ENCODE peak calls at places on chromosomes 13 and 19, in nine cellular contexts. E is NCI-H1092 treated with DMSO at 0.1 percent for 48 hours; X is breast epithelium; C is activated naive CD4-positive, alpha-beta T cell; T is effector CD4-positive, alpha-beta T cell; N is HL-60; W is progenitor cell of endocrine pancreas; F is NCI-H2171; Y is T-cell. Z is an unnamed sample.

GRCh38 chr19:18253716-18254115 is 20.5 kb downstream of the IQCN start:
- DNase-seq in F (no peak), N (peak), C (no peak), X (no peak), E (no peak), W (no peak), Y (no peak), T (no peak), Z (no peak)

GRCh38 chr19:3370214-3370720 is 3.9 kb downstream of the NFIC start:
- DNase-seq in X (no peak), T (no peak), Y (no peak), N (no peak), E (no peak), F (no peak), C (no peak), W (no peak), Z (no peak)

GRCh38 chr13:74129500-74130144 is 4.6 kb downstream of the KLF12 start:
- DNase-seq in C (no peak), T (peak), X (no peak), Y (no peak), F (no peak), W (no peak), E (no peak), N (no peak), Z (no peak)

GRCh38 chr13:112899618-112900600 is 69.1 kb upstream of the MCF2L start:
- DNase-seq in T (no peak), W (no peak), N (no peak), X (no peak), F (no peak), C (no peak), Y (no peak), E (no peak), Z (no peak)

GRCh38 chr19:49142866-49143335 is 12.3 kb downstream of the HRC start:
- DNase-seq in T (peak), W (peak), Y (peak), N (no peak), E (peak), F (peak), C (peak), X (peak), Z (no peak)

GRCh38 chr13:54261856-54262255 is 1233.2 kb downstream of the OLFM4 start:
- DNase-seq in C (no peak), N (no peak), W (no peak), E (no peak), X (no peak), F (no peak), Y (no peak), T (no peak), Z (no peak)

GRCh38 chr19:2678043-2678671 is 24.3 kb downstream of the GNG7 start:
- DNase-seq in W (no peak), Y (no peak), C (no peak), E (no peak), T (no peak), X (no peak), N (peak), F (no peak), Z (no peak)

GRCh38 chr19:16400911-16401675 is 70.7 kb downstream of the EPS15L1 start:
- DNase-seq in F (no peak), T (no peak), E (no peak), N (no peak), X (peak), Y (no peak), C (no peak), W (no peak), Z (no peak)

GRCh38 chr19:47631681-47632446 is 22.9 kb downstream of the BICRA start:
- DNase-seq in E (no peak), C (no peak), W (no peak), T (no peak), Y (no peak), N (no peak), X (no peak), F (no peak), Z (no peak)

GRCh38 chr13:114000151-114001040 is 26.5 kb upstream of the C13orf46 start:
- DNase-seq in F (no peak), W (no peak), X (no peak), T (no peak), C (no peak), E (no peak), N (no peak), Y (no peak), Z (no peak)

GRCh38 chr13:48506092-48506701 is 26.7 kb downstream of the RCBTB2 start:
- DNase-seq in T (no peak), E (peak), C (no peak), N (no peak), Y (no peak), F (no peak), W (no peak), X (no peak), Z (no peak)

GRCh38 chr19:7004313-7004931 is 16.8 kb downstream of the MBD3L2B start:
- DNase-seq in T (no peak), C (no peak), N (peak), E (no peak), W (no peak), Y (no peak), F (peak), X (no peak), Z (no peak)

GRCh38 chr19:50703915-50704548 is 15.6 kb downstream of the SHANK1 start:
- DNase-seq in Y (no peak), E (peak), W (no peak), X (no peak), N (no peak), F (peak), T (no peak), C (no peak), Z (no peak)

GRCh38 chr13:113229791-113230190 is 20.4 kb downstream of the CUL4A start:
- DNase-seq in F (no peak), W (no peak), N (no peak), C (no peak), Y (no peak), E (no peak), X (no peak), T (no peak), Z (no peak)

GRCh38 chr13:107563099-107563925 is 652.0 kb downstream of the LIG4 start:
- DNase-seq in Y (no peak), C (no peak), X (no peak), E (no peak), N (no peak), T (no peak), W (no peak), F (no peak), Z (no peak)

GRCh38 chr19:1590641-1591397 is 1.8 kb downstream of the MBD3 start:
- DNase-seq in Y (no peak), N (peak), F (no peak), T (no peak), W (no peak), E (peak), X (no peak), C (no peak), Z (no peak)

GRCh38 chr13:48320396-48320790 is 16.8 kb downstream of the RB1 start:
- DNase-seq in F (no peak), C (no peak), N (no peak), X (no peak), W (no peak), T (no peak), Y (no peak), E (no peak), Z (no peak)

GRCh38 chr19:12796146-12797071 is 5.1 kb downstream of the JUNB start:
- DNase-seq in T (peak), Y (peak), X (peak), F (peak), E (peak), W (peak), C (peak), N (peak), Z (peak)

GRCh38 chr13:75197803-75198202 is 284.2 kb downstream of the TBC1D4 start:
- DNase-seq in T (no peak), N (no peak), W (no peak), Y (no peak), X (no peak), E (no peak), C (no peak), F (no peak), Z (no peak)

GRCh38 chr19:17473041-17473440 is 2.7 kb downstream of the SLC27A1 start:
- DNase-seq in F (peak), T (no peak), E (no peak), C (no peak), Y (no peak), N (peak), X (no peak), W (no peak), Z (no peak)

GRCh38 chr13:26721251-26721939 is 39.2 kb downstream of the GPR12 start:
- DNase-seq in F (no peak), T (no peak), E (peak), W (no peak), C (no peak), Y (peak), X (no peak), N (peak), Z (no peak)

GRCh38 chr19:38737921-38738731 is 6.1 kb downstream of the CAPN12 start:
- DNase-seq in C (no peak), W (no peak), N (no peak), E (no peak), F (no peak), X (no peak), T (no peak), Y (no peak), Z (no peak)

GRCh38 chr13:31067416-31068118 is 94.1 kb downstream of the HSPH1 start:
- DNase-seq in X (no peak), C (no peak), N (no peak), Y (no peak), W (no peak), E (no peak), T (no peak), F (no peak), Z (no peak)

GRCh38 chr13:108427355-108427754 is 157.8 kb downstream of the TNFSF13B start:
- DNase-seq in E (no peak), W (no peak), T (no peak), Y (no peak), F (no peak), N (no peak), X (no peak), C (no peak), Z (no peak)

GRCh38 chr19:14023404-14024235 is 4.3 kb upstream of the RLN3 start:
- DNase-seq in E (no peak), F (no peak), N (peak), Y (no peak), X (no peak), C (no peak), W (peak), T (no peak), Z (no peak)

GRCh38 chr19:43596842-43597461 is 557 bp downstream of the ZNF576 start:
- DNase-seq in T (no peak), E (no peak), X (no peak), Y (no peak), C (no peak), N (peak), W (no peak), F (peak), Z (no peak)

GRCh38 chr13:96141032-96141431 is 51.1 kb downstream of the HS6ST3 start:
- DNase-seq in E (no peak), W (no peak), Y (no peak), C (no peak), X (no peak), F (no peak), N (no peak), T (no peak), Z (no peak)

GRCh38 chr19:3387645-3388589 is 21.5 kb downstream of the NFIC start:
- DNase-seq in W (no peak), Y (no peak), T (no peak), X (peak), E (peak), F (peak), C (no peak), N (peak), Z (no peak)